ENCODE peak calls at places on chromosomes 12 and 14, in seven cellular contexts. E is left ventricle myocardium inferior, Q is heart right ventricle, L is left lung, Y is WTC11, I is DND-41, H is GM10248. M is an unnamed sample.
A peak's percentile ranks its signal among the peaks of the same experiment; 100 is the strongest.

GRCh38 chr12:49661191-49661590 is 37.8 kb downstream of the PRPF40B start:
- DNase-seq in E (no peak), Y (no peak), L (no peak), Q (no peak), H (peak; percentile 67), I (no peak), M (no peak)

GRCh38 chr14:88614218-88614907 is 51.5 kb downstream of the ZC3H14 start:
- DNase-seq in Q (no peak), H (no peak), I (no peak), L (no peak), Y (no peak), E (no peak), M (no peak)

GRCh38 chr14:84770030-84770429 is 759.9 kb upstream of the FLRT2 start:
- DNase-seq in Q (no peak), E (no peak), H (no peak), L (no peak), I (no peak), Y (no peak), M (no peak)

GRCh38 chr12:124416516-124417395 is 121.9 kb downstream of the RFLNA start:
- DNase-seq in Q (no peak), I (no peak), L (no peak), E (no peak), Y (no peak), H (no peak), M (no peak)

GRCh38 chr12:117365072-117365616 is 3.7 kb upstream of the NOS1 start:
- DNase-seq in E (no peak), Q (no peak), I (no peak), L (no peak), Y (no peak), H (no peak), M (no peak)

GRCh38 chr12:38998887-38999482 is 93.6 kb upstream of the CPNE8 start:
- DNase-seq in Q (no peak), H (no peak), Y (no peak), E (no peak), I (no peak), L (no peak), M (no peak)

GRCh38 chr12:125797421-125798175 is 732.4 kb downstream of the AACS start:
- DNase-seq in L (no peak), Q (no peak), Y (no peak), H (no peak), E (no peak), I (no peak), M (no peak)

GRCh38 chr12:109735051-109735521 is 21.5 kb downstream of the FAM222A start:
- DNase-seq in L (peak; percentile 10), H (no peak), Y (peak; percentile 11), I (no peak), E (peak; percentile 2), Q (peak; percentile 1), M (peak; percentile 9)

GRCh38 chr14:22630486-22630885 is 13.7 kb downstream of the OR6J1 start:
- DNase-seq in Q (no peak), L (no peak), Y (no peak), E (no peak), H (no peak), I (no peak), M (no peak)

GRCh38 chr12:78963439-78964222 is 99.1 kb downstream of the SYT1 start:
- DNase-seq in Q (no peak), I (no peak), H (no peak), L (no peak), E (no peak), Y (no peak), M (no peak)

GRCh38 chr12:57832966-57833365 is 13.6 kb downstream of the CTDSP2 start:
- DNase-seq in E (no peak), Y (no peak), Q (no peak), I (no peak), H (no peak), L (no peak), M (no peak)

GRCh38 chr12:27554421-27555186 is 30.6 kb downstream of the PPFIBP1 start:
- DNase-seq in H (no peak), I (no peak), Y (no peak), Q (peak; percentile 71), E (peak; percentile 81), L (no peak), M (peak; percentile 24)

GRCh38 chr12:73307260-73307659 is 1035.1 kb downstream of the TRHDE start:
- DNase-seq in I (no peak), Q (no peak), H (no peak), E (no peak), L (no peak), Y (no peak), M (no peak)

GRCh38 chr12:95336387-95337067 is 118.9 kb downstream of the VEZT start:
- DNase-seq in Y (peak; percentile 79), L (no peak), E (peak; percentile 49), Q (peak; percentile 33), I (no peak), H (no peak), M (peak; percentile 78)

GRCh38 chr12:92503977-92504966 is 198.5 kb upstream of the PLEKHG7 start:
- DNase-seq in E (peak; percentile 33), Q (peak; percentile 46), L (no peak), I (no peak), Y (no peak), H (no peak), M (no peak)

GRCh38 chr14:53461823-53462222 is 308.7 kb upstream of the DDHD1 start:
- DNase-seq in Q (no peak), E (no peak), Y (no peak), H (no peak), I (no peak), L (no peak), M (no peak)

GRCh38 chr14:56416213-56416612 is 163.4 kb upstream of the TMEM260 start:
- DNase-seq in E (no peak), L (no peak), I (no peak), Q (no peak), H (no peak), Y (no peak), M (no peak)

GRCh38 chr14:67079836-67080235 is 109.4 kb upstream of the GARIN2 start:
- DNase-seq in I (no peak), Q (no peak), E (no peak), H (no peak), L (no peak), Y (no peak), M (no peak)

GRCh38 chr12:106137456-106138278 is 1.1 kb downstream of the NUAK1 start:
- DNase-seq in Q (no peak), L (no peak), I (no peak), Y (no peak), H (no peak), E (no peak), M (no peak)

DNA sequence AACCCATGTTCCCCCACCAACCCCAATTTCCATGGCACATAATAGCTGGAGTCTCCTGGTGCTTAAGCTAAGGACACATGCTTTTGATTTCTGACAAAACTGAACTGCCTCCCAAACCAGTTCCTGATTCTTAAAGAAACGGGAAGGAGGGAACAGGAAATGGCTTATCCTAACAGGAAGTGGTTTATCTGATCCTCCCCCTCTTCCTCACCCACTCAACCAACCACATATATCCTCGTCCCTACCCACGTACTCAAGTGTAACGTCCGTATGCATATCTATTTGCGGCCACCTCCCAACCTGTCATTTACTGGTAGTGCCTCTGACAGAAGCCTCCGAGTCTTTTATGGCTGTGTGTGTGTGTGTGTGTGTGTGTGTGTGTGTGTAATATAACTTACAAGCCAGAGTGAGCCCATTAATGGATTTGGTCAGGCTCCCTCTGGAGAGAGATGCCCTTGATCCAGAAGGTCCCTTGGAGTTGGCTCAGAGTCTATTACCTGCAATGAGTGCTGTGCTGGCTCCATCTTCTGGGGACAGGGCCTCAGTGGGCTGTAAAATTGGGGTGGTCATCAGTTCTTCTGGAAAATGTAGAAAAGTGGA is 7.7 kb downstream of the DAZAP2 start:
- DNase-seq in Y (no peak), Q (no peak), L (no peak), I (peak; percentile 72), H (no peak), E (no peak), M (no peak)
- TF ChIP-seq CTCF in Y (no peak), Q (peak; percentile 28), L (no peak), I (peak; percentile 48), H (peak; percentile 25), E (peak; percentile 25), M (no peak)

DNA sequence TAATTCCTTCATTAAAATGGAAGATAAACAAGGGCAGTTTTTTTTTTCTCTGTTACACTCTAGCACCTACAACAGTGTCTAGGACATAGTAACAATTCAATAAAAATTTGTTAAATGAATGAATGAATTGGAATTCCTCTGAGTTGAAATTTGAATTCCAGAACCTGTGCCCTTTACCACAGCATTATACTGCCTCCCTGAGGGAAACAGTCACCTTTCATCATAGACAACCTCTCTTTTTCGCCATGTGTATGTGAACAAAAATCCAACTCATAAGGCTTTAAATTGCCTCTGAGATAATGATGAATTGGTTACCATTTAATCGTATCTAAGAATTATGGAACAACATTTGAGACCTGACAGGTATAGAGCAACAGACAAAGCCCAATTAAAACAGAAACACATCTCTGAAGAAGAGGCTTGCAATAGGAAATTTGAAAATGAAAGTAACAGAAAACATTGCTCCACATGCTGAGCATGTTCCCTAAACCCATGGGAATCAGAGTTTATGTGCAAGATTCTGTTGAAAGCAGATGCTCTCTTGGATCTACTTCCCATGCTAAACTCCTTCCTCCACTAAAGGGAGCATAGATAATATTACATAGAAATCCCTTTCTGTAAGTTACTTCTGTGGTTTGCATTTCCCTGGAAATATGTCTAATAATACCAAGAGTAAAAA is 657.8 kb downstream of the GALC start:
- DNase-seq in I (no peak), Q (no peak), Y (no peak), H (no peak), L (no peak), E (no peak), M (no peak)
- TF ChIP-seq CTCF in I (no peak), Q (peak; percentile 9), Y (no peak), H (no peak), L (no peak), E (no peak), M (no peak)

GRCh38 chr12:44003721-44004120 is 167.8 kb downstream of the TMEM117 start:
- DNase-seq in H (no peak), Q (no peak), I (no peak), E (no peak), Y (no peak), L (no peak), M (no peak)

GRCh38 chr12:44002607-44003006 is 166.7 kb downstream of the TMEM117 start:
- DNase-seq in E (no peak), I (no peak), L (no peak), Y (no peak), Q (no peak), H (no peak), M (no peak)

GRCh38 chr12:44000309-44000952 is 164.6 kb downstream of the TMEM117 start:
- DNase-seq in E (no peak), Q (no peak), H (peak; percentile 47), I (peak; percentile 42), L (no peak), Y (peak; percentile 67), M (peak; percentile 24)
- TF ChIP-seq CTCF in E (peak; percentile 58), Q (peak; percentile 35), H (peak; percentile 39), I (peak; percentile 67), L (peak; percentile 53), Y (peak; percentile 79), M (peak; percentile 75)

DNA sequence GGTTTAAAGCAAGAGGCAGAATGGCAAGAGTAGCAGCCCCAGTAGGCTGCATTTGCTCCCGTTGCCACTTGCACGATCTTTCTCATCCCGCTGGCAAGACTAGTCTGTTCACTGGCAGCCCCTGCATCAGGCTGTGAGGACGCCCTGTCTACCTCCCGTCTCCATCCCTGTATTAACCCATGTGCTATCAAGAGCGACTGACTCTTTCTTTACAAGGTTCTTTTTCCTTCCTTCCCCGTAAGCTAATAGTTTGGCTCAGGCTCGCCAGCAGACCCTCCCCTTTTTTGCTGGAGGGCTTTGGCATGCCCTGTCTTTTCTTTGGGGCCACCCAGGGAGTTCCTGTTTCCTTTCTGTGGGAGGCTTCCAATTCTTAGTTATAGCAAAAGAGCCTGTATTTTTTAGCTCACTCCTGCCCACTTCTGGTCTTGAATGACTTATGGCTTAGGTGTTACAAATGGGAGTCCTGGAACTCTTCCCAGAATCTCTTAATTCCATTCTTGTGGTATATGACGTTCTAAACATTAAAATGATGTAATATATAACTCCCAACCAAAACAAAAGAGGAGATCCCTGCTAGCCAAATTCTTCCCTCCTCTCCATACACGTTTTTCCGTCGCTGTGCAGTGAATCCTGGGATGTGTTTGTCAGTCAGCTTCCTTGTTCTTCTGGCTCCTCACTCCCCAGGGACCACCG is 149.0 kb downstream of the PRKCH start:
- DNase-seq in H (no peak), L (no peak), I (peak; percentile 33), Q (peak; percentile 40), Y (peak; percentile 48), E (peak; percentile 48), M (peak; percentile 38)
- TF ChIP-seq CTCF in H (no peak), L (no peak), I (peak; percentile 51), Q (peak; percentile 58), Y (no peak), E (peak; percentile 42), M (no peak)

M was measured in glutamatergic neuron.